ENCODE peak calls at places on chromosomes 16 and 17, in ten cellular contexts. Y is heart left ventricle; O is lower lobe of right lung; D is NB4; R is heart right ventricle; J is thoracic aorta; Q is fibroblast of mammary gland; G is psoas muscle; I is CD8-positive, alpha-beta T cell; V is cardiac fibroblast. A is an unnamed sample.
A peak's percentile ranks its signal among the peaks of the same experiment; 100 is the strongest.

GRCh38 chr17:68301438-68301959 is 10.2 kb downstream of the ARSG start:
- DNase-seq in G (no peak), O (no peak), D (no peak), V (no peak), J (no peak), Y (no peak), R (no peak), I (no peak), Q (no peak), A (no peak)

GRCh38 chr16:31711344-31711845 is 162.2 kb upstream of the ZNF267 start:
- DNase-seq in O (no peak), J (no peak), R (no peak), G (no peak), V (no peak), Y (no peak), I (no peak), Q (no peak), D (no peak), A (no peak)

GRCh38 chr16:76976101-76976500 is 214.9 kb upstream of the MON1B start:
- DNase-seq in J (no peak), D (no peak), R (no peak), G (no peak), I (no peak), Y (no peak), Q (no peak), V (no peak), O (no peak), A (peak; percentile 59)

GRCh38 chr16:3650631-3651265 is 3.7 kb upstream of the DNASE1 start:
- DNase-seq in Q (no peak), O (peak; percentile 29), D (no peak), R (no peak), Y (peak; percentile 8), J (no peak), G (no peak), I (no peak), V (no peak), A (no peak)

GRCh38 chr16:79847101-79847500 is 246.6 kb upstream of the MAF start:
- DNase-seq in G (no peak), Y (no peak), Q (no peak), V (no peak), J (no peak), I (no peak), O (no peak), D (no peak), R (no peak), A (no peak)

GRCh38 chr17:80465316-80465974 is 11.0 kb downstream of the NPTX1 start:
- DNase-seq in R (no peak), J (no peak), G (no peak), O (no peak), Q (no peak), I (no peak), Y (no peak), D (no peak), V (no peak), A (no peak)

GRCh38 chr17:7446669-7447068 is 1.8 kb downstream of the CHRNB1 start:
- DNase-seq in Q (no peak), V (no peak), Y (no peak), I (no peak), G (no peak), D (no peak), R (no peak), O (no peak), J (no peak), A (no peak)

GRCh38 chr17:51857052-51857593 is 301.4 kb downstream of the CA10 start:
- DNase-seq in G (no peak), R (no peak), I (no peak), D (no peak), O (no peak), J (no peak), Y (no peak), Q (no peak), V (no peak), A (no peak)

GRCh38 chr16:85894266-85894665 is 4.7 kb upstream of the IRF8 start:
- DNase-seq in Q (no peak), I (no peak), R (no peak), J (no peak), V (no peak), O (no peak), D (no peak), Y (no peak), G (no peak), A (peak; percentile 59)

GRCh38 chr17:61279476-61280145 is 120.0 kb upstream of the TBX2 start:
- DNase-seq in D (peak; percentile 26), R (no peak), G (no peak), Q (peak; percentile 65), I (no peak), J (no peak), O (no peak), Y (no peak), V (no peak), A (peak; percentile 29)

GRCh38 chr17:12619444-12620199 is 46.1 kb upstream of the MYOCD start:
- DNase-seq in I (no peak), G (no peak), O (no peak), V (peak; percentile 6), J (no peak), Q (peak; percentile 79), D (no peak), R (no peak), Y (no peak), A (no peak)

GRCh38 chr17:45578516-45579455 is 88.3 kb upstream of the PLEKHM1 start:
- DNase-seq in D (peak; percentile 25), Q (no peak), Y (no peak), I (no peak), O (no peak), G (no peak), R (no peak), V (no peak), J (no peak), A (peak; percentile 3)

GRCh38 chr17:18980682-18981384 is 23.7 kb downstream of the FAM83G start:
- DNase-seq in I (no peak), D (no peak), G (no peak), Y (no peak), O (no peak), Q (peak; percentile 83), R (no peak), V (no peak), J (no peak), A (no peak)

GRCh38 chr17:73247728-73248127 is 14.0 kb downstream of the CPSF4L start:
- DNase-seq in V (peak; percentile 46), G (no peak), Y (no peak), Q (peak; percentile 24), I (no peak), O (no peak), J (no peak), D (no peak), R (no peak), A (no peak)

GRCh38 chr17:39628655-39629493 is 2.1 kb downstream of the PPP1R1B start:
- DNase-seq in O (peak; percentile 79), I (no peak), Q (no peak), G (no peak), R (no peak), D (no peak), J (no peak), V (no peak), Y (no peak), A (no peak)

GRCh38 chr16:56836410-56836834 is 28.6 kb upstream of the SLC12A3 start:
- DNase-seq in Q (no peak), R (no peak), D (no peak), O (no peak), V (no peak), J (no peak), Y (no peak), G (no peak), I (no peak), A (no peak)
- TF ChIP-seq CTCF in Q (no peak), R (no peak), D (no peak), O (no peak), V (no peak), J (no peak), Y (no peak), G (no peak), I (no peak), A (no peak)

DNA sequence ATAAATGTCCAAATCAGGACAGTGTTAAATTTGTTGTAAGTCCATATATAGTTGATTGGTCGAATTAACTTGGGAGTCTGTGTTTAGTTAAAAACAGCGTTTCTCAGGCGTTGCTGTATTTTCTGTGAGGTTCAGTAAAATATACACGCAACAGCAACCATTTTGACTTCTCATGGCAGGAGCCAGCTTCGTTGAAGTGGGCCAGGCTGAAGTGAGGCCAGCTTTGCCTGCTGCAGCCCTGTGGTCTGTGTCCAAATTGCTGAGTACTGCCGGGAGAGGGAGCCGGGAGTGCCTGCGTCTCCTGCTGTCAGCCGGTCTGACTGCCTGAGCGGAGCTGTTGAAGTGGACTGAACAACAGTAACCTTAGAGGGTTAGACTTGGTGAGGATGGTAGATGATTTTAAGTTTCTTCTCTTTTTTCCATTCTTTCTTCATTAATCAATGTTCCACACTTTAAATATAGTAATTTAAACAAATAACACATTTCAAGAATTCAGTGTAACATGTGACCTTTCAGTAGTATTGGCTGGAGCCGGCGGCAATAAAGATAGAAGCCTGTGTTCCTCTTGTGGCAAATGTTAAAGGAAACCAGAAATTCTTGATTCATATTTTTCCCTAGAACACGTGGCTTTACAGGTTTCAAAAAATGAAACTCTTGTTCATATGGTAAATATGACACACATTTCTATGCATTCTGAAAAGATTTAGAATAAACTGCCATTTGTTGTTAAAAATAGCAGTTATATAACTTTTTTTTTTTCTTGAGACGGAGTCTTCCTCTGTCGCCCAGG is 37.0 kb upstream of the ZNF750 start:
- DNase-seq in Y (peak; percentile 82), O (peak; percentile 90), G (peak; percentile 82), R (peak; percentile 77), J (no peak), Q (peak; percentile 87), D (peak; percentile 37), I (no peak), V (peak; percentile 79), A (no peak)
- H3K4me3 ChIP-seq in Y (no peak overlapping the region), O (no peak overlapping the region), G (peak overlapping the region; percentile 23), R (no peak overlapping the region), J (peak overlapping the region; percentile 44), Q (no peak overlapping the region), D (no peak overlapping the region), I (no peak overlapping the region), V (no peak overlapping the region), A (no peak overlapping the region)

GRCh38 chr17:29289852-29290251 is 4.1 kb downstream of the NUFIP2 start:
- DNase-seq in R (no peak), Y (no peak), V (no peak), G (no peak), O (no peak), Q (no peak), J (no peak), D (no peak), I (no peak), A (no peak)
- TF ChIP-seq CTCF in R (no peak), Y (no peak), V (no peak), G (no peak), O (no peak), Q (no peak), J (no peak), D (no peak), I (no peak), A (no peak)

DNA sequence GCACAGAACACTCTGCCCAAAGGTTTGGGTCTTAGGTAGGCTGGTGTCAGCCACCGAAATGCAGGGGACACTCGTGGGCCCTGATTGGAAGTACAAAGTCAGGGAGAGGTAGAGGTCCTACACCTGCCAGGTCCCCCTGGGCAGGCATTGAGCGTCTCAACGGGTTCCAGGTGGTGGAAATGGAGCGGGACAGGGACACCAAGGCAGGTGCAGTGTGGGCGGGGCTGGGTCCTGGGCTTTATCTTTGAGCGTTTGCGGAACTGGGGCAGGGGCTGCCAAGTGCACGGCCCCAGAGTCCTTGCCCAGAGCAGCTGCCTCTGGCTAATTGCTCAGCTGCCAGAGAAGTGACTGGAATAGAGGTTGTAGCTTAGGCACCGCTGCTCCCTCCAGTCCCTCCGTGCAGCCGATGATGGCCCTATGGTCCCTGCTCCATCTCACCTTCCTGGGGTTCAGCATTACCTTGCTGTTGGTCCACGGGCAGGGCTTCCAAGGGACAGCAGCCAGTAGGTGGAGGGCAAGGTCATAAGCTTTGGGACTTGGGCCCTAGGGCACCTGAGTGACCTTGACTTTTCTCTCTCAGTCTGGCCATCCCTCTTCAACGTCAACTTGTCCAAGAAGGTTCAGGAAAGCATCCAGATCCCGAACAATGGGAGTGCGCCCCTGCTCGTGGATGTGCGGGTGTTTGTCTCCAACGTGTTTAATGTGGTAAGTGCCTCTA is at the start of gene ZACN:
- DNase-seq in I (no peak), G (no peak), Q (no peak), R (no peak), Y (no peak), V (no peak), J (no peak), D (no peak), O (no peak), A (no peak)
- H3K4me3 ChIP-seq in I (no peak within 1 kb of the TSS), G (no peak within 1 kb of the TSS), Q (no peak within 1 kb of the TSS), R (no peak within 1 kb of the TSS), Y (no peak within 1 kb of the TSS), V (no peak within 1 kb of the TSS), J (no peak within 1 kb of the TSS), D (no peak within 1 kb of the TSS), O (no peak within 1 kb of the TSS), A (no peak within 1 kb of the TSS)

A was measured in GM12865.